ENCODE peak calls at places on chromosome 6, in seven cellular contexts. One of them, this sample, is unnamed.

GRCh38 chr6:67898875-67899274 is 736.2 kb upstream of the ADGRB3 start:
- DNase-seq in cardiac fibroblast: no peak
- DNase-seq in psoas muscle: no peak
- DNase-seq in esophagus squamous epithelium: no peak
- DNase-seq in coronary artery: no peak
- DNase-seq in aorta: no peak
- DNase-seq in heart left ventricle: no peak
- DNase-seq in this sample: no peak

GRCh38 chr6:150417899-150418824 is 49.4 kb downstream of the IYD start:
- DNase-seq in cardiac fibroblast: peak
- DNase-seq in psoas muscle: no peak
- DNase-seq in esophagus squamous epithelium: no peak
- DNase-seq in coronary artery: no peak
- DNase-seq in aorta: no peak
- DNase-seq in heart left ventricle: no peak
- DNase-seq in this sample: peak

GRCh38 chr6:14726816-14727493 is 518.9 kb upstream of the JARID2 start:
- DNase-seq in cardiac fibroblast: no peak
- DNase-seq in psoas muscle: no peak
- DNase-seq in esophagus squamous epithelium: no peak
- DNase-seq in coronary artery: no peak
- DNase-seq in aorta: no peak
- DNase-seq in heart left ventricle: no peak
- DNase-seq in this sample: no peak

GRCh38 chr6:11412011-11412424 is 125.5 kb upstream of the TMEM170B start:
- DNase-seq in cardiac fibroblast: peak
- DNase-seq in psoas muscle: no peak
- DNase-seq in esophagus squamous epithelium: no peak
- DNase-seq in coronary artery: no peak
- DNase-seq in aorta: no peak
- DNase-seq in heart left ventricle: no peak
- DNase-seq in this sample: peak

GRCh38 chr6:37546141-37546871 is 46.6 kb upstream of the CCDC167 start:
- DNase-seq in cardiac fibroblast: no peak
- DNase-seq in psoas muscle: no peak
- DNase-seq in esophagus squamous epithelium: no peak
- DNase-seq in coronary artery: no peak
- DNase-seq in aorta: no peak
- DNase-seq in heart left ventricle: no peak
- DNase-seq in this sample: peak

GRCh38 chr6:100865525-100865924 is 15.6 kb downstream of the ASCC3 start:
- DNase-seq in cardiac fibroblast: no peak
- DNase-seq in psoas muscle: no peak
- DNase-seq in esophagus squamous epithelium: no peak
- DNase-seq in coronary artery: no peak
- DNase-seq in aorta: no peak
- DNase-seq in heart left ventricle: no peak
- DNase-seq in this sample: no peak

GRCh38 chr6:152099816-152100618 is 292.5 kb downstream of the ESR1 start:
- DNase-seq in cardiac fibroblast: peak
- DNase-seq in psoas muscle: peak
- DNase-seq in esophagus squamous epithelium: no peak
- DNase-seq in coronary artery: no peak
- DNase-seq in aorta: no peak
- DNase-seq in heart left ventricle: peak
- DNase-seq in this sample: no peak

GRCh38 chr6:144377586-144377985 is 92.5 kb downstream of the UTRN start:
- DNase-seq in cardiac fibroblast: peak
- DNase-seq in psoas muscle: no peak
- DNase-seq in esophagus squamous epithelium: no peak
- DNase-seq in coronary artery: no peak
- DNase-seq in aorta: no peak
- DNase-seq in heart left ventricle: no peak
- DNase-seq in this sample: no peak

GRCh38 chr6:113763883-113764282 is 93.3 kb upstream of the MARCKS start:
- DNase-seq in cardiac fibroblast: peak
- DNase-seq in psoas muscle: no peak
- DNase-seq in esophagus squamous epithelium: no peak
- DNase-seq in coronary artery: no peak
- DNase-seq in aorta: no peak
- DNase-seq in heart left ventricle: no peak
- DNase-seq in this sample: no peak

DNA sequence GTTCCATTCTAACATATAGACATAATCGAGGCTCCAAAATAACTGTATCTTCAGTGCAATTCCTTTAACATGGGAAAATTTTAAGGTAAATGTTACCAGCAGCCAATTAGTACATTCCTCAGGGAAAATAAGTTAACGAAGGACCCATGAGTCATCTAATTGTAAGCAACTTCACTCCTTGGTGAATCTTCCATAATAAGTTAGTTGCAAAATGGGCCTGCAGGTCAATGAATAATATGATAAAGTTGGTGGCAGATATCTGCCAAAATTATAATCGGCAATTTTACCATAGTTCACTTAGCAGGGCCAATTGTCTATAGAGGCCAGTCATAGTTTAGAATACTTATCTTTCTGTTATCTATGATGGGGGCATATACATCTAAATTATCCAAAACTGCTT is 42.3 kb downstream of the QRSL1 start:
- DNase-seq in cardiac fibroblast: no peak
- DNase-seq in psoas muscle: no peak
- DNase-seq in esophagus squamous epithelium: no peak
- DNase-seq in coronary artery: no peak
- DNase-seq in aorta: no peak
- DNase-seq in heart left ventricle: no peak
- DNase-seq in this sample: no peak
- H3K4me3 ChIP-seq in cardiac fibroblast: no peak
- H3K4me3 ChIP-seq in psoas muscle: no peak
- H3K4me3 ChIP-seq in esophagus squamous epithelium: no peak
- H3K4me3 ChIP-seq in coronary artery: no peak
- H3K4me3 ChIP-seq in aorta: no peak
- H3K4me3 ChIP-seq in heart left ventricle: no peak
- H3K4me3 ChIP-seq in this sample: no peak

GRCh38 chr6:134373282-134373922 is 55.5 kb upstream of the SGK1 start:
- DNase-seq in cardiac fibroblast: peak
- DNase-seq in psoas muscle: no peak
- DNase-seq in esophagus squamous epithelium: no peak
- DNase-seq in coronary artery: no peak
- DNase-seq in aorta: no peak
- DNase-seq in heart left ventricle: no peak
- DNase-seq in this sample: no peak
- H3K4me3 ChIP-seq in cardiac fibroblast: no peak
- H3K4me3 ChIP-seq in psoas muscle: no peak
- H3K4me3 ChIP-seq in esophagus squamous epithelium: no peak
- H3K4me3 ChIP-seq in coronary artery: no peak
- H3K4me3 ChIP-seq in aorta: no peak
- H3K4me3 ChIP-seq in heart left ventricle: no peak
- H3K4me3 ChIP-seq in this sample: no peak

GRCh38 chr6:16762265-16762546 is 946 bp upstream of the ATXN1 start:
- DNase-seq in cardiac fibroblast: peak
- DNase-seq in psoas muscle: no peak
- DNase-seq in esophagus squamous epithelium: no peak
- DNase-seq in coronary artery: no peak
- DNase-seq in aorta: no peak
- DNase-seq in heart left ventricle: no peak
- DNase-seq in this sample: no peak
- H3K4me3 ChIP-seq in cardiac fibroblast: peak
- H3K4me3 ChIP-seq in psoas muscle: peak
- H3K4me3 ChIP-seq in esophagus squamous epithelium: peak
- H3K4me3 ChIP-seq in coronary artery: peak
- H3K4me3 ChIP-seq in aorta: peak
- H3K4me3 ChIP-seq in heart left ventricle: peak
- H3K4me3 ChIP-seq in this sample: peak

DNA sequence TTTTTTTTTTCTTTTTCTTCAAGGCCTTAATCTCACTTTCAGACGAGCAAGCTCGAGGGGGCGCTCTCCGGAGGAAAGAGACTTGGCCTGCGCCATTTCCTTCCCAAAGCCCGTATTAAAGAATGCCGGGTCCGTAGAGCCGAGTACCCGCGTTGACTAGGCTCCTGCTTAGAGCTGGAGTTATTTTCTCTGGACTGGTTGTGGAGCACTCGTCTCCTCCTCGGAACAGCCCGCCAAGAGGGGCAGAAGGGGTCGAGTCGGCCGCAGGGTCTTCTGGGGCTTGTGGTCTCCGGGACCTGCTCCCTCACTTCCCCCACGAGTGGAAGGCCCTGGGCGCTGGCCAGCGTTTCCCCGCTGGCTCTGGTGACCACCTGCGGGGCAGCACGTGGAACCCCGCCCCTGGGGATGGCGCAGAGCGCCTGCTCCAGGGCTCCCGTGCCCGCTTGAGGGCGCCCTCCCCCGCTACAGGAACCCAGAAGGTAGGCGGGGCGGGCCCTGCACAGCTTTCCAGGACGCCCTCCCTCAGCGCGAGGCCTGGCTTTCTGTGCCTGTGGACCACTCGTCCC is 2.7 kb upstream of the MEI4 start:
- DNase-seq in cardiac fibroblast: peak
- DNase-seq in psoas muscle: peak
- DNase-seq in esophagus squamous epithelium: no peak
- DNase-seq in coronary artery: peak
- DNase-seq in aorta: peak
- DNase-seq in heart left ventricle: peak
- DNase-seq in this sample: no peak
- H3K4me3 ChIP-seq in cardiac fibroblast: no peak
- H3K4me3 ChIP-seq in psoas muscle: no peak
- H3K4me3 ChIP-seq in esophagus squamous epithelium: no peak
- H3K4me3 ChIP-seq in coronary artery: peak
- H3K4me3 ChIP-seq in aorta: no peak
- H3K4me3 ChIP-seq in heart left ventricle: no peak
- H3K4me3 ChIP-seq in this sample: peak

This sample was measured in HAP-1.